ENCODE peak calls at places on chromosomes 13 and 19, in six cellular contexts. One of them, this sample, is unnamed.

GRCh38 chr19:16671652-16672274 is 10.8 kb downstream of the TMEM38A start:
- DNase-seq in coronary artery: no peak
- DNase-seq in stimulated activated CD8-positive, alpha-beta memory T cell treated with anti-CD3 and anti-CD28 coated beads, Interleukin-4, amount 100 ng/mL, for 1 hour: no peak
- DNase-seq in lower leg skin: no peak
- DNase-seq in C1 segment of cervical spinal cord: no peak
- DNase-seq in progenitor cell of endocrine pancreas: no peak
- DNase-seq in this sample: no peak

GRCh38 chr13:29713841-29714240 is 118.4 kb upstream of the SLC7A1 start:
- DNase-seq in coronary artery: peak
- DNase-seq in stimulated activated CD8-positive, alpha-beta memory T cell treated with anti-CD3 and anti-CD28 coated beads, Interleukin-4, amount 100 ng/mL, for 1 hour: no peak
- DNase-seq in lower leg skin: no peak
- DNase-seq in C1 segment of cervical spinal cord: no peak
- DNase-seq in progenitor cell of endocrine pancreas: no peak
- DNase-seq in this sample: peak

GRCh38 chr19:50943074-50943828 is 9.6 kb downstream of the KLK5 start:
- DNase-seq in coronary artery: no peak
- DNase-seq in stimulated activated CD8-positive, alpha-beta memory T cell treated with anti-CD3 and anti-CD28 coated beads, Interleukin-4, amount 100 ng/mL, for 1 hour: no peak
- DNase-seq in lower leg skin: no peak
- DNase-seq in C1 segment of cervical spinal cord: no peak
- DNase-seq in progenitor cell of endocrine pancreas: no peak
- DNase-seq in this sample: no peak

GRCh38 chr13:21216332-21216731 is 39.9 kb downstream of the MRPL57 start:
- DNase-seq in coronary artery: no peak
- DNase-seq in stimulated activated CD8-positive, alpha-beta memory T cell treated with anti-CD3 and anti-CD28 coated beads, Interleukin-4, amount 100 ng/mL, for 1 hour: no peak
- DNase-seq in lower leg skin: no peak
- DNase-seq in C1 segment of cervical spinal cord: no peak
- DNase-seq in progenitor cell of endocrine pancreas: no peak
- DNase-seq in this sample: no peak

GRCh38 chr13:83878691-83879410 is 3.4 kb downstream of the SLITRK1 start:
- DNase-seq in coronary artery: no peak
- DNase-seq in stimulated activated CD8-positive, alpha-beta memory T cell treated with anti-CD3 and anti-CD28 coated beads, Interleukin-4, amount 100 ng/mL, for 1 hour: no peak
- DNase-seq in lower leg skin: no peak
- DNase-seq in C1 segment of cervical spinal cord: peak
- DNase-seq in progenitor cell of endocrine pancreas: no peak
- DNase-seq in this sample: no peak

GRCh38 chr13:113930711-113931637 is 42.9 kb downstream of the C13orf46 start:
- DNase-seq in coronary artery: peak
- DNase-seq in stimulated activated CD8-positive, alpha-beta memory T cell treated with anti-CD3 and anti-CD28 coated beads, Interleukin-4, amount 100 ng/mL, for 1 hour: peak
- DNase-seq in lower leg skin: no peak
- DNase-seq in C1 segment of cervical spinal cord: no peak
- DNase-seq in progenitor cell of endocrine pancreas: no peak
- DNase-seq in this sample: no peak

GRCh38 chr13:100674363-100674847 is at the start of gene TMTC4:
- DNase-seq in coronary artery: no peak
- DNase-seq in stimulated activated CD8-positive, alpha-beta memory T cell treated with anti-CD3 and anti-CD28 coated beads, Interleukin-4, amount 100 ng/mL, for 1 hour: no peak
- DNase-seq in lower leg skin: no peak
- DNase-seq in C1 segment of cervical spinal cord: no peak
- DNase-seq in progenitor cell of endocrine pancreas: peak
- DNase-seq in this sample: no peak

GRCh38 chr13:56201834-56202233 is 938.9 kb upstream of the PRR20A start:
- DNase-seq in coronary artery: no peak
- DNase-seq in stimulated activated CD8-positive, alpha-beta memory T cell treated with anti-CD3 and anti-CD28 coated beads, Interleukin-4, amount 100 ng/mL, for 1 hour: no peak
- DNase-seq in lower leg skin: no peak
- DNase-seq in C1 segment of cervical spinal cord: no peak
- DNase-seq in progenitor cell of endocrine pancreas: no peak
- DNase-seq in this sample: no peak

GRCh38 chr19:46696052-46696451 is 20.9 kb downstream of the PRKD2 start:
- DNase-seq in coronary artery: no peak
- DNase-seq in stimulated activated CD8-positive, alpha-beta memory T cell treated with anti-CD3 and anti-CD28 coated beads, Interleukin-4, amount 100 ng/mL, for 1 hour: no peak
- DNase-seq in lower leg skin: no peak
- DNase-seq in C1 segment of cervical spinal cord: no peak
- DNase-seq in progenitor cell of endocrine pancreas: no peak
- DNase-seq in this sample: no peak

GRCh38 chr13:28059214-28059613 is 41.2 kb downstream of the FLT3 start:
- DNase-seq in coronary artery: no peak
- DNase-seq in stimulated activated CD8-positive, alpha-beta memory T cell treated with anti-CD3 and anti-CD28 coated beads, Interleukin-4, amount 100 ng/mL, for 1 hour: peak
- DNase-seq in lower leg skin: no peak
- DNase-seq in C1 segment of cervical spinal cord: no peak
- DNase-seq in progenitor cell of endocrine pancreas: no peak
- DNase-seq in this sample: peak

GRCh38 chr13:94431569-94431968 is 47.9 kb downstream of the DCT start:
- DNase-seq in coronary artery: no peak
- DNase-seq in stimulated activated CD8-positive, alpha-beta memory T cell treated with anti-CD3 and anti-CD28 coated beads, Interleukin-4, amount 100 ng/mL, for 1 hour: no peak
- DNase-seq in lower leg skin: no peak
- DNase-seq in C1 segment of cervical spinal cord: no peak
- DNase-seq in progenitor cell of endocrine pancreas: no peak
- DNase-seq in this sample: no peak

GRCh38 chr13:101530293-101530692 is 77.8 kb downstream of the ITGBL1 start:
- DNase-seq in coronary artery: no peak
- DNase-seq in stimulated activated CD8-positive, alpha-beta memory T cell treated with anti-CD3 and anti-CD28 coated beads, Interleukin-4, amount 100 ng/mL, for 1 hour: no peak
- DNase-seq in lower leg skin: no peak
- DNase-seq in C1 segment of cervical spinal cord: no peak
- DNase-seq in progenitor cell of endocrine pancreas: no peak
- DNase-seq in this sample: no peak

GRCh38 chr13:30037766-30038165 is 187.3 kb upstream of the UBL3 start:
- DNase-seq in coronary artery: no peak
- DNase-seq in stimulated activated CD8-positive, alpha-beta memory T cell treated with anti-CD3 and anti-CD28 coated beads, Interleukin-4, amount 100 ng/mL, for 1 hour: no peak
- DNase-seq in lower leg skin: no peak
- DNase-seq in C1 segment of cervical spinal cord: no peak
- DNase-seq in progenitor cell of endocrine pancreas: no peak
- DNase-seq in this sample: no peak

GRCh38 chr19:16342002-16342715 is 17.5 kb downstream of the KLF2 start:
- DNase-seq in coronary artery: no peak
- DNase-seq in stimulated activated CD8-positive, alpha-beta memory T cell treated with anti-CD3 and anti-CD28 coated beads, Interleukin-4, amount 100 ng/mL, for 1 hour: no peak
- DNase-seq in lower leg skin: peak
- DNase-seq in C1 segment of cervical spinal cord: peak
- DNase-seq in progenitor cell of endocrine pancreas: no peak
- DNase-seq in this sample: no peak

GRCh38 chr13:51839711-51840110 is 5.3 kb downstream of the TMEM272 start:
- DNase-seq in coronary artery: no peak
- DNase-seq in stimulated activated CD8-positive, alpha-beta memory T cell treated with anti-CD3 and anti-CD28 coated beads, Interleukin-4, amount 100 ng/mL, for 1 hour: no peak
- DNase-seq in lower leg skin: no peak
- DNase-seq in C1 segment of cervical spinal cord: no peak
- DNase-seq in progenitor cell of endocrine pancreas: no peak
- DNase-seq in this sample: no peak

GRCh38 chr19:11578342-11579142 is 1.1 kb upstream of the ACP5 start:
- DNase-seq in coronary artery: no peak
- DNase-seq in stimulated activated CD8-positive, alpha-beta memory T cell treated with anti-CD3 and anti-CD28 coated beads, Interleukin-4, amount 100 ng/mL, for 1 hour: no peak
- DNase-seq in lower leg skin: peak
- DNase-seq in C1 segment of cervical spinal cord: no peak
- DNase-seq in progenitor cell of endocrine pancreas: no peak
- DNase-seq in this sample: no peak

GRCh38 chr19:17847538-17848366 is at the start of gene JAK3:
- DNase-seq in coronary artery: no peak
- DNase-seq in stimulated activated CD8-positive, alpha-beta memory T cell treated with anti-CD3 and anti-CD28 coated beads, Interleukin-4, amount 100 ng/mL, for 1 hour: peak
- DNase-seq in lower leg skin: no peak
- DNase-seq in C1 segment of cervical spinal cord: peak
- DNase-seq in progenitor cell of endocrine pancreas: peak
- DNase-seq in this sample: no peak

GRCh38 chr13:90824027-90824426 is 523.5 kb upstream of the MIR17HG start:
- DNase-seq in coronary artery: no peak
- DNase-seq in stimulated activated CD8-positive, alpha-beta memory T cell treated with anti-CD3 and anti-CD28 coated beads, Interleukin-4, amount 100 ng/mL, for 1 hour: no peak
- DNase-seq in lower leg skin: no peak
- DNase-seq in C1 segment of cervical spinal cord: no peak
- DNase-seq in progenitor cell of endocrine pancreas: no peak
- DNase-seq in this sample: no peak

GRCh38 chr19:44284968-44285367 is 19.9 kb downstream of the ZNF235 start:
- DNase-seq in coronary artery: no peak
- DNase-seq in stimulated activated CD8-positive, alpha-beta memory T cell treated with anti-CD3 and anti-CD28 coated beads, Interleukin-4, amount 100 ng/mL, for 1 hour: no peak
- DNase-seq in lower leg skin: no peak
- DNase-seq in C1 segment of cervical spinal cord: no peak
- DNase-seq in progenitor cell of endocrine pancreas: no peak
- DNase-seq in this sample: no peak

GRCh38 chr19:18526316-18526715 is 4.4 kb upstream of the ELL start:
- DNase-seq in coronary artery: no peak
- DNase-seq in stimulated activated CD8-positive, alpha-beta memory T cell treated with anti-CD3 and anti-CD28 coated beads, Interleukin-4, amount 100 ng/mL, for 1 hour: no peak
- DNase-seq in lower leg skin: no peak
- DNase-seq in C1 segment of cervical spinal cord: no peak
- DNase-seq in progenitor cell of endocrine pancreas: no peak
- DNase-seq in this sample: no peak

GRCh38 chr13:61563645-61564044 is 148.0 kb upstream of the PCDH20 start:
- DNase-seq in coronary artery: no peak
- DNase-seq in stimulated activated CD8-positive, alpha-beta memory T cell treated with anti-CD3 and anti-CD28 coated beads, Interleukin-4, amount 100 ng/mL, for 1 hour: no peak
- DNase-seq in lower leg skin: no peak
- DNase-seq in C1 segment of cervical spinal cord: no peak
- DNase-seq in progenitor cell of endocrine pancreas: no peak
- DNase-seq in this sample: no peak

GRCh38 chr19:17121736-17122293 is 46.2 kb downstream of the MYO9B start:
- DNase-seq in coronary artery: no peak
- DNase-seq in stimulated activated CD8-positive, alpha-beta memory T cell treated with anti-CD3 and anti-CD28 coated beads, Interleukin-4, amount 100 ng/mL, for 1 hour: no peak
- DNase-seq in lower leg skin: no peak
- DNase-seq in C1 segment of cervical spinal cord: no peak
- DNase-seq in progenitor cell of endocrine pancreas: no peak
- DNase-seq in this sample: no peak

GRCh38 chr19:50488795-50489194 is 12.1 kb upstream of the GARIN5A start:
- DNase-seq in coronary artery: no peak
- DNase-seq in stimulated activated CD8-positive, alpha-beta memory T cell treated with anti-CD3 and anti-CD28 coated beads, Interleukin-4, amount 100 ng/mL, for 1 hour: no peak
- DNase-seq in lower leg skin: no peak
- DNase-seq in C1 segment of cervical spinal cord: no peak
- DNase-seq in progenitor cell of endocrine pancreas: no peak
- DNase-seq in this sample: no peak

GRCh38 chr13:49936943-49937273 is 768 bp upstream of the SPRYD7 start:
- DNase-seq in coronary artery: no peak
- DNase-seq in stimulated activated CD8-positive, alpha-beta memory T cell treated with anti-CD3 and anti-CD28 coated beads, Interleukin-4, amount 100 ng/mL, for 1 hour: no peak
- DNase-seq in lower leg skin: no peak
- DNase-seq in C1 segment of cervical spinal cord: no peak
- DNase-seq in progenitor cell of endocrine pancreas: no peak
- DNase-seq in this sample: no peak

GRCh38 chr13:57813641-57814040 is 182.1 kb downstream of the PCDH17 start:
- DNase-seq in coronary artery: no peak
- DNase-seq in stimulated activated CD8-positive, alpha-beta memory T cell treated with anti-CD3 and anti-CD28 coated beads, Interleukin-4, amount 100 ng/mL, for 1 hour: no peak
- DNase-seq in lower leg skin: no peak
- DNase-seq in C1 segment of cervical spinal cord: no peak
- DNase-seq in progenitor cell of endocrine pancreas: no peak
- DNase-seq in this sample: no peak

GRCh38 chr19:45172173-45172572 is 5.9 kb downstream of the TRAPPC6A start:
- DNase-seq in coronary artery: no peak
- DNase-seq in stimulated activated CD8-positive, alpha-beta memory T cell treated with anti-CD3 and anti-CD28 coated beads, Interleukin-4, amount 100 ng/mL, for 1 hour: no peak
- DNase-seq in lower leg skin: no peak
- DNase-seq in C1 segment of cervical spinal cord: no peak
- DNase-seq in progenitor cell of endocrine pancreas: no peak
- DNase-seq in this sample: no peak

GRCh38 chr19:39405930-39406655 is 554 bp upstream of the ZFP36 start:
- DNase-seq in coronary artery: no peak
- DNase-seq in stimulated activated CD8-positive, alpha-beta memory T cell treated with anti-CD3 and anti-CD28 coated beads, Interleukin-4, amount 100 ng/mL, for 1 hour: no peak
- DNase-seq in lower leg skin: no peak
- DNase-seq in C1 segment of cervical spinal cord: no peak
- DNase-seq in progenitor cell of endocrine pancreas: no peak
- DNase-seq in this sample: peak

GRCh38 chr19:13072206-13072898 is 30.3 kb downstream of the LYL1 start:
- DNase-seq in coronary artery: no peak
- DNase-seq in stimulated activated CD8-positive, alpha-beta memory T cell treated with anti-CD3 and anti-CD28 coated beads, Interleukin-4, amount 100 ng/mL, for 1 hour: no peak
- DNase-seq in lower leg skin: no peak
- DNase-seq in C1 segment of cervical spinal cord: peak
- DNase-seq in progenitor cell of endocrine pancreas: no peak
- DNase-seq in this sample: no peak

GRCh38 chr19:14555918-14556661 is 15.8 kb downstream of the NDUFB7 start:
- DNase-seq in coronary artery: no peak
- DNase-seq in stimulated activated CD8-positive, alpha-beta memory T cell treated with anti-CD3 and anti-CD28 coated beads, Interleukin-4, amount 100 ng/mL, for 1 hour: no peak
- DNase-seq in lower leg skin: no peak
- DNase-seq in C1 segment of cervical spinal cord: no peak
- DNase-seq in progenitor cell of endocrine pancreas: no peak
- DNase-seq in this sample: no peak

GRCh38 chr13:69683921-69684663 is 423.5 kb upstream of the ATXN8OS start:
- DNase-seq in coronary artery: no peak
- DNase-seq in stimulated activated CD8-positive, alpha-beta memory T cell treated with anti-CD3 and anti-CD28 coated beads, Interleukin-4, amount 100 ng/mL, for 1 hour: no peak
- DNase-seq in lower leg skin: no peak
- DNase-seq in C1 segment of cervical spinal cord: no peak
- DNase-seq in progenitor cell of endocrine pancreas: peak
- DNase-seq in this sample: no peak

GRCh38 chr19:3285647-3286176 is 61.3 kb downstream of the CELF5 start:
- DNase-seq in coronary artery: no peak
- DNase-seq in stimulated activated CD8-positive, alpha-beta memory T cell treated with anti-CD3 and anti-CD28 coated beads, Interleukin-4, amount 100 ng/mL, for 1 hour: no peak
- DNase-seq in lower leg skin: no peak
- DNase-seq in C1 segment of cervical spinal cord: no peak
- DNase-seq in progenitor cell of endocrine pancreas: peak
- DNase-seq in this sample: no peak

GRCh38 chr13:30234763-30235162 is 72.6 kb downstream of the KATNAL1 start:
- DNase-seq in coronary artery: no peak
- DNase-seq in stimulated activated CD8-positive, alpha-beta memory T cell treated with anti-CD3 and anti-CD28 coated beads, Interleukin-4, amount 100 ng/mL, for 1 hour: no peak
- DNase-seq in lower leg skin: no peak
- DNase-seq in C1 segment of cervical spinal cord: no peak
- DNase-seq in progenitor cell of endocrine pancreas: no peak
- DNase-seq in this sample: no peak

This sample was measured in AML-193.